ENCODE peak calls at places on chromosomes 4 and X, in five cellular contexts. One of them, this sample, is unnamed.

GRCh38 chrX:118652717-118653116 is 74.7 kb upstream of the IL13RA1 start:
- DNase-seq in kidney tubule cell: no peak
- DNase-seq in HuH-7: no peak
- DNase-seq in cardiac muscle cell: peak
- DNase-seq in posterior vena cava: no peak
- DNase-seq in this sample: no peak

GRCh38 chr4:84967292-84967651 is 782 bp upstream of the WDFY3 start:
- DNase-seq in kidney tubule cell: peak
- DNase-seq in HuH-7: no peak
- DNase-seq in cardiac muscle cell: peak
- DNase-seq in posterior vena cava: no peak
- DNase-seq in this sample: no peak

GRCh38 chr4:70833701-70834100 is 6.0 kb downstream of the GRSF1 start:
- DNase-seq in kidney tubule cell: no peak
- DNase-seq in HuH-7: no peak
- DNase-seq in cardiac muscle cell: no peak
- DNase-seq in posterior vena cava: no peak
- DNase-seq in this sample: no peak

GRCh38 chr4:116055857-116056827 is 942.7 kb upstream of the NDST4 start:
- DNase-seq in kidney tubule cell: peak
- DNase-seq in HuH-7: no peak
- DNase-seq in cardiac muscle cell: peak
- DNase-seq in posterior vena cava: no peak
- DNase-seq in this sample: peak

GRCh38 chr4:72997409-72997808 is 72.1 kb downstream of the COX18 start:
- DNase-seq in kidney tubule cell: peak
- DNase-seq in HuH-7: no peak
- DNase-seq in cardiac muscle cell: peak
- DNase-seq in posterior vena cava: no peak
- DNase-seq in this sample: peak

GRCh38 chr4:71648923-71649322 is 135.0 kb downstream of the GC start:
- DNase-seq in kidney tubule cell: peak
- DNase-seq in HuH-7: no peak
- DNase-seq in cardiac muscle cell: no peak
- DNase-seq in posterior vena cava: no peak
- DNase-seq in this sample: no peak

GRCh38 chrX:7047951-7048350 is 99.6 kb upstream of the STS start:
- DNase-seq in kidney tubule cell: no peak
- DNase-seq in HuH-7: no peak
- DNase-seq in cardiac muscle cell: no peak
- DNase-seq in posterior vena cava: no peak
- DNase-seq in this sample: no peak

GRCh38 chr4:183441276-183441675 is 3.2 kb upstream of the CDKN2AIP start:
- DNase-seq in kidney tubule cell: no peak
- DNase-seq in HuH-7: no peak
- DNase-seq in cardiac muscle cell: no peak
- DNase-seq in posterior vena cava: no peak
- DNase-seq in this sample: no peak

GRCh38 chrX:46628406-46629371 is 55.1 kb downstream of the CHST7 start:
- DNase-seq in kidney tubule cell: peak
- DNase-seq in HuH-7: no peak
- DNase-seq in cardiac muscle cell: peak
- DNase-seq in posterior vena cava: peak
- DNase-seq in this sample: no peak